ENCODE peak calls at places on chromosome 5, in nine cellular contexts. I is AG10803; Q is T-helper 1 cell; M is GM13977; J is cerebellar cortex; F is SJSA1; P is sciatic nerve; L is left kidney; O is activated CD8-positive, alpha-beta memory T cell treated with anti-CD3 and anti-CD28 coated beads, Interleukin-2, amount 10 ng/mL, durations not matched to agents 7 days and 5 days. R is an unnamed sample.
A peak's percentile ranks its signal among the peaks of the same experiment; 100 is the strongest.

GRCh38 chr5:90518666-90519065 is 10.7 kb downstream of the LYSMD3 start:
- DNase-seq in L (no peak), O (no peak), I (peak; percentile 30), M (no peak), Q (no peak), J (no peak), F (no peak), P (no peak), R (no peak)

GRCh38 chr5:95439801-95440493 is 48.8 kb downstream of the FAM81B start:
- DNase-seq in O (no peak), M (no peak), P (no peak), F (no peak), L (no peak), Q (no peak), I (no peak), J (no peak), R (no peak)

GRCh38 chr5:176408590-176408989 is 7.7 kb downstream of the CLTB start:
- DNase-seq in J (no peak), Q (no peak), L (no peak), P (no peak), O (no peak), F (no peak), M (no peak), I (no peak), R (no peak)

GRCh38 chr5:54296386-54296785 is 14.0 kb downstream of the ARL15 start:
- DNase-seq in Q (no peak), I (no peak), O (no peak), M (no peak), L (no peak), J (peak; percentile 83), P (no peak), F (no peak), R (no peak)

GRCh38 chr5:169745441-169746146 is 108.5 kb downstream of the DOCK2 start:
- DNase-seq in L (no peak), F (peak; percentile 60), J (no peak), P (no peak), O (no peak), I (peak; percentile 87), M (no peak), Q (no peak), R (no peak)

GRCh38 chr5:114010362-114010761 is 351.5 kb upstream of the KCNN2 start:
- DNase-seq in L (no peak), P (no peak), O (no peak), I (peak; percentile 18), M (no peak), Q (no peak), J (no peak), F (no peak), R (no peak)

GRCh38 chr5:392431-392988 is 50.5 kb upstream of the EXOC3 start:
- DNase-seq in Q (peak; percentile 36), J (peak; percentile 0), M (peak; percentile 95), I (peak; percentile 49), O (peak; percentile 98), L (no peak), P (peak; percentile 40), F (peak; percentile 62), R (no peak)

GRCh38 chr5:105146867-105147266 is 1584.3 kb upstream of the NUDT12 start:
- DNase-seq in J (no peak), I (no peak), F (no peak), O (no peak), P (no peak), M (no peak), L (no peak), Q (no peak), R (no peak)

GRCh38 chr5:138610468-138611294 is 35.5 kb upstream of the HSPA9 start:
- DNase-seq in Q (no peak), L (peak; percentile 65), O (no peak), M (no peak), I (no peak), F (no peak), J (peak; percentile 44), P (no peak), R (peak; percentile 8)

GRCh38 chr5:173340451-173340850 is 12.2 kb upstream of the STC2 start:
- DNase-seq in Q (no peak), O (no peak), J (no peak), P (no peak), I (no peak), F (no peak), L (no peak), M (no peak), R (no peak)

GRCh38 chr5:69231851-69232250 is 2.8 kb upstream of the CDK7 start:
- DNase-seq in Q (no peak), O (no peak), P (no peak), M (no peak), I (peak; percentile 60), L (no peak), F (no peak), J (no peak), R (no peak)

GRCh38 chr5:78858401-78858800 is 126.7 kb downstream of the ARSB start:
- DNase-seq in F (no peak), I (peak; percentile 4), P (no peak), L (no peak), Q (no peak), J (no peak), M (no peak), O (no peak), R (no peak)

GRCh38 chr5:8601831-8602354 is 732.9 kb downstream of the MTRR start:
- DNase-seq in J (no peak), M (no peak), P (no peak), I (no peak), Q (no peak), F (no peak), L (no peak), O (no peak), R (no peak)

GRCh38 chr5:71782771-71783770 is 64.0 kb downstream of the CARTPT start:
- DNase-seq in O (peak; percentile 57), J (peak; percentile 91), Q (no peak), I (peak; percentile 74), M (peak; percentile 68), L (peak; percentile 92), F (peak; percentile 83), P (peak; percentile 92), R (peak; percentile 1)

GRCh38 chr5:77208507-77209163 is 1.8 kb upstream of the PDE8B start:
- DNase-seq in P (no peak), Q (no peak), F (no peak), O (no peak), L (no peak), I (no peak), M (no peak), J (no peak), R (no peak)

GRCh38 chr5:125967576-125967975 is 455.6 kb upstream of the GRAMD2B start:
- DNase-seq in J (no peak), L (no peak), M (no peak), O (no peak), P (no peak), I (no peak), F (no peak), Q (no peak), R (no peak)

GRCh38 chr5:41772071-41772470 is 98.2 kb downstream of the OXCT1 start:
- DNase-seq in F (no peak), Q (no peak), I (no peak), P (no peak), L (no peak), O (no peak), J (no peak), M (no peak), R (no peak)

GRCh38 chr5:194603-195209 is 3.4 kb downstream of the LRRC14B start:
- DNase-seq in J (no peak), L (no peak), F (no peak), O (no peak), M (no peak), P (peak; percentile 51), I (no peak), Q (no peak), R (no peak)

GRCh38 chr5:116564756-116565593 is 9.6 kb downstream of the SEMA6A start:
- DNase-seq in L (no peak), O (no peak), I (no peak), J (no peak), P (no peak), M (no peak), F (no peak), Q (no peak), R (no peak)

GRCh38 chr5:1027631-1028441 is 19.2 kb downstream of the NKD2 start:
- DNase-seq in Q (no peak), M (no peak), I (no peak), P (no peak), L (no peak), J (no peak), F (no peak), O (no peak), R (no peak)

GRCh38 chr5:174324680-174325079 is 279.2 kb downstream of the NSG2 start:
- DNase-seq in I (no peak), Q (no peak), O (no peak), L (no peak), P (no peak), M (no peak), J (peak; percentile 60), F (no peak), R (no peak)

GRCh38 chr5:112772095-112772494 is 34.4 kb downstream of the APC start:
- DNase-seq in L (no peak), J (no peak), I (no peak), M (no peak), O (no peak), P (no peak), F (no peak), Q (no peak), R (no peak)

GRCh38 chr5:56264417-56265025 is 31.4 kb upstream of the ANKRD55 start:
- DNase-seq in Q (no peak), M (no peak), L (peak; percentile 74), I (peak; percentile 47), O (no peak), P (no peak), J (peak; percentile 56), F (no peak), R (no peak)